ENCODE peak calls at places on chromosomes 3 and 15, in five cellular contexts. F is naive thymus-derived CD8-positive, alpha-beta T cell; Z is NCI-H2081 treated with DMSO at 0.1 percent for 48 hours; W is GM10248; P is fibroblast of the aortic adventitia. O is an unnamed sample.

GRCh38 chr3:196971094-196971698 is 2.6 kb upstream of the PIGZ start:
- DNase-seq in F (no peak), Z (no peak), W (no peak), P (no peak), O (no peak)

GRCh38 chr3:115693868-115694267 is 70.6 kb downstream of the GAP43 start:
- DNase-seq in F (no peak), Z (no peak), W (no peak), P (no peak), O (no peak)

GRCh38 chr3:108462899-108463298 is 47.5 kb downstream of the MYH15 start:
- DNase-seq in F (no peak), Z (no peak), W (no peak), P (peak; percentile 48), O (no peak)

GRCh38 chr3:59783468-59783988 is 733.7 kb upstream of the CFAP20DC start:
- DNase-seq in F (no peak), Z (no peak), W (no peak), P (no peak), O (peak; percentile 18)

GRCh38 chr3:150090877-150091276 is 120.2 kb upstream of the PFN2 start:
- DNase-seq in F (no peak), Z (no peak), W (no peak), P (no peak), O (no peak)

GRCh38 chr3:16849240-16849639 is 35.5 kb upstream of the PLCL2 start:
- DNase-seq in F (peak; percentile 84), Z (no peak), W (peak; percentile 39), P (peak; percentile 4), O (peak; percentile 66)

GRCh38 chr15:82122754-82123400 is 77.1 kb upstream of the MEX3B start:
- DNase-seq in F (no peak), Z (no peak), W (no peak), P (peak; percentile 97), O (no peak)

GRCh38 chr15:83659011-83659811 is 5.3 kb downstream of the ADAMTSL3 start:
- DNase-seq in F (no peak), Z (no peak), W (no peak), P (no peak), O (no peak)

GRCh38 chr3:35932995-35933394 is 293.7 kb downstream of the ARPP21 start:
- DNase-seq in F (no peak), Z (no peak), W (no peak), P (peak; percentile 97), O (no peak)

GRCh38 chr15:36278219-36278618 is 301.2 kb upstream of the CDIN1 start:
- DNase-seq in F (no peak), Z (no peak), W (no peak), P (peak; percentile 38), O (no peak)

GRCh38 chr15:99917237-99917636 is 184.0 kb upstream of the LYSMD4 start:
- DNase-seq in F (no peak), Z (no peak), W (no peak), P (no peak), O (no peak)

GRCh38 chr3:29271501-29271900 is 9.4 kb upstream of the RBMS3 start:
- DNase-seq in F (no peak), Z (no peak), W (no peak), P (no peak), O (no peak)

GRCh38 chr3:129703913-129704312 is 97.4 kb upstream of the PLXND1 start:
- DNase-seq in F (no peak), Z (no peak), W (no peak), P (peak; percentile 67), O (no peak)

GRCh38 chr15:50312636-50313035 is 42.4 kb downstream of the GABPB1 start:
- DNase-seq in F (no peak), Z (no peak), W (no peak), P (no peak), O (no peak)

GRCh38 chr15:98076021-98076816 is 115.7 kb downstream of the ARRDC4 start:
- DNase-seq in F (no peak), Z (no peak), W (no peak), P (peak; percentile 75), O (no peak)

GRCh38 chr15:45150997-45151396 is 21.2 kb downstream of the DUOX1 start:
- DNase-seq in F (no peak), Z (no peak), W (no peak), P (no peak), O (no peak)

GRCh38 chr15:38038659-38039442 is 104.4 kb downstream of the TMCO5A start:
- DNase-seq in F (no peak), Z (no peak), W (no peak), P (peak; percentile 75), O (no peak)

GRCh38 chr3:165440380-165440779 is 244.2 kb upstream of the SLITRK3 start:
- DNase-seq in F (no peak), Z (no peak), W (no peak), P (no peak), O (no peak)

GRCh38 chr3:184332370-184333090 is 4.9 kb upstream of the FAM131A start:
- DNase-seq in F (no peak), Z (no peak), W (no peak), P (peak; percentile 85), O (no peak)

GRCh38 chr15:101210466-101210865 is 41.4 kb downstream of the CHSY1 start:
- DNase-seq in F (no peak), Z (no peak), W (no peak), P (peak; percentile 68), O (no peak)

GRCh38 chr3:149332227-149332765 is 1.1 kb downstream of the TM4SF18 start:
- DNase-seq in F (no peak), Z (no peak), W (no peak), P (peak; percentile 18), O (no peak)

GRCh38 chr3:157530637-157531300 is 27.6 kb upstream of the VEPH1 start:
- DNase-seq in F (no peak), Z (no peak), W (no peak), P (peak; percentile 78), O (no peak)

GRCh38 chr3:53764376-53764775 is 81.8 kb downstream of the CHDH start:
- DNase-seq in F (no peak), Z (no peak), W (no peak), P (no peak), O (no peak)

GRCh38 chr3:119149484-119149883 is 3.5 kb downstream of the TEX55 start:
- DNase-seq in F (no peak), Z (no peak), W (no peak), P (peak; percentile 65), O (no peak)

GRCh38 chr15:99580061-99580460 is 14.3 kb downstream of the MEF2A start:
- DNase-seq in F (no peak), Z (no peak), W (no peak), P (no peak), O (no peak)

GRCh38 chr3:110859340-110859739 is 212.3 kb upstream of the NECTIN3 start:
- DNase-seq in F (no peak), Z (no peak), W (no peak), P (no peak), O (no peak)

GRCh38 chr15:70053006-70053702 is 44.6 kb downstream of the TLE3 start:
- DNase-seq in F (no peak), Z (no peak), W (no peak), P (no peak), O (no peak)

GRCh38 chr15:33132722-33133345 is 61.7 kb downstream of the FMN1 start:
- DNase-seq in F (no peak), Z (no peak), W (no peak), P (peak; percentile 81), O (no peak)

GRCh38 chr15:57468486-57468885 is 92.2 kb downstream of the CGNL1 start:
- DNase-seq in F (no peak), Z (no peak), W (no peak), P (no peak), O (no peak)

O was measured in activated T-helper 2 cell treated with anti-CD3 and anti-CD28 coated beads, Interferon-gamma antibody, Interleukin-2, Interleukin-4, amounts not matched to agents 10 μg/mL and 5 μg/mL and 100 μg/mL, durations not matched to agents 14 hours and 24 hours and 36 hours.